ENCODE peak calls at places on chromosome 16, in ten cellular contexts. One of them, this sample, is unnamed.
A peak's percentile ranks its signal among the peaks of the same experiment; 100 is the strongest.

GRCh38 chr16:66741131-66741900 is 10.1 kb downstream of the DYNC1LI2 start:
- DNase-seq in heart right ventricle: peak; percentile 82
- DNase-seq in CD8-positive, alpha-beta T cell: no peak
- DNase-seq in GM23338: no peak
- DNase-seq in esophagus squamous epithelium: no peak
- DNase-seq in pancreas: peak; percentile 97
- DNase-seq in stomach: peak; percentile 91
- DNase-seq in CD4-positive, alpha-beta T cell: no peak
- DNase-seq in tibial nerve: peak; percentile 88
- DNase-seq in SJSA1: peak; percentile 82
- DNase-seq in this sample: peak; percentile 85

GRCh38 chr16:89005201-89006035 is 28.4 kb upstream of the CBFA2T3 start:
- DNase-seq in heart right ventricle: no peak
- DNase-seq in CD8-positive, alpha-beta T cell: no peak
- DNase-seq in GM23338: no peak
- DNase-seq in esophagus squamous epithelium: no peak
- DNase-seq in pancreas: no peak
- DNase-seq in stomach: no peak
- DNase-seq in CD4-positive, alpha-beta T cell: no peak
- DNase-seq in tibial nerve: no peak
- DNase-seq in SJSA1: no peak
- DNase-seq in this sample: no peak

GRCh38 chr16:88651276-88651988 is 579 bp upstream of the CYBA start:
- DNase-seq in heart right ventricle: peak; percentile 54
- DNase-seq in CD8-positive, alpha-beta T cell: peak; percentile 75
- DNase-seq in GM23338: peak; percentile 48
- DNase-seq in esophagus squamous epithelium: peak; percentile 68
- DNase-seq in pancreas: peak; percentile 36
- DNase-seq in stomach: peak; percentile 63
- DNase-seq in CD4-positive, alpha-beta T cell: peak; percentile 70
- DNase-seq in tibial nerve: no peak
- DNase-seq in SJSA1: no peak
- DNase-seq in this sample: no peak

GRCh38 chr16:66416136-66416535 is 11.0 kb upstream of the BEAN1 start:
- DNase-seq in heart right ventricle: no peak
- DNase-seq in CD8-positive, alpha-beta T cell: no peak
- DNase-seq in GM23338: no peak
- DNase-seq in esophagus squamous epithelium: no peak
- DNase-seq in pancreas: no peak
- DNase-seq in stomach: no peak
- DNase-seq in CD4-positive, alpha-beta T cell: no peak
- DNase-seq in tibial nerve: no peak
- DNase-seq in SJSA1: no peak
- DNase-seq in this sample: no peak

GRCh38 chr16:11602321-11602720 is 15.6 kb upstream of the LITAF start:
- DNase-seq in heart right ventricle: no peak
- DNase-seq in CD8-positive, alpha-beta T cell: no peak
- DNase-seq in GM23338: no peak
- DNase-seq in esophagus squamous epithelium: no peak
- DNase-seq in pancreas: no peak
- DNase-seq in stomach: no peak
- DNase-seq in CD4-positive, alpha-beta T cell: no peak
- DNase-seq in tibial nerve: no peak
- DNase-seq in SJSA1: no peak
- DNase-seq in this sample: no peak

GRCh38 chr16:4987580-4988374 is 29.6 kb downstream of the SEC14L5 start:
- DNase-seq in heart right ventricle: no peak
- DNase-seq in CD8-positive, alpha-beta T cell: no peak
- DNase-seq in GM23338: peak; percentile 80
- DNase-seq in esophagus squamous epithelium: no peak
- DNase-seq in pancreas: no peak
- DNase-seq in stomach: no peak
- DNase-seq in CD4-positive, alpha-beta T cell: no peak
- DNase-seq in tibial nerve: no peak
- DNase-seq in SJSA1: no peak
- DNase-seq in this sample: no peak

GRCh38 chr16:71473891-71474290 is 11.8 kb upstream of the ZNF23 start:
- DNase-seq in heart right ventricle: no peak
- DNase-seq in CD8-positive, alpha-beta T cell: no peak
- DNase-seq in GM23338: no peak
- DNase-seq in esophagus squamous epithelium: no peak
- DNase-seq in pancreas: no peak
- DNase-seq in stomach: no peak
- DNase-seq in CD4-positive, alpha-beta T cell: no peak
- DNase-seq in tibial nerve: no peak
- DNase-seq in SJSA1: peak; percentile 46
- DNase-seq in this sample: no peak

GRCh38 chr16:67326472-67327309 is at the start of the genes KCTD19 and LRRC36:
- DNase-seq in heart right ventricle: peak; percentile 65
- DNase-seq in CD8-positive, alpha-beta T cell: peak; percentile 53
- DNase-seq in GM23338: peak; percentile 96
- DNase-seq in esophagus squamous epithelium: no peak
- DNase-seq in pancreas: peak; percentile 72
- DNase-seq in stomach: peak; percentile 78
- DNase-seq in CD4-positive, alpha-beta T cell: peak; percentile 21
- DNase-seq in tibial nerve: no peak
- DNase-seq in SJSA1: no peak
- DNase-seq in this sample: no peak

GRCh38 chr16:88769617-88770458 is 15.2 kb downstream of the PIEZO1 start:
- DNase-seq in heart right ventricle: no peak
- DNase-seq in CD8-positive, alpha-beta T cell: no peak
- DNase-seq in GM23338: peak; percentile 93
- DNase-seq in esophagus squamous epithelium: no peak
- DNase-seq in pancreas: peak; percentile 51
- DNase-seq in stomach: no peak
- DNase-seq in CD4-positive, alpha-beta T cell: no peak
- DNase-seq in tibial nerve: no peak
- DNase-seq in SJSA1: peak; percentile 89
- DNase-seq in this sample: no peak

GRCh38 chr16:82368041-82368440 is 198.0 kb upstream of the MPHOSPH6 start:
- DNase-seq in heart right ventricle: peak; percentile 52
- DNase-seq in CD8-positive, alpha-beta T cell: no peak
- DNase-seq in GM23338: peak; percentile 66
- DNase-seq in esophagus squamous epithelium: no peak
- DNase-seq in pancreas: peak; percentile 27
- DNase-seq in stomach: peak; percentile 66
- DNase-seq in CD4-positive, alpha-beta T cell: no peak
- DNase-seq in tibial nerve: no peak
- DNase-seq in SJSA1: peak; percentile 10
- DNase-seq in this sample: peak; percentile 18

GRCh38 chr16:87240211-87241134 is 76.7 kb downstream of the C16orf95 start:
- DNase-seq in heart right ventricle: no peak
- DNase-seq in CD8-positive, alpha-beta T cell: no peak
- DNase-seq in GM23338: no peak
- DNase-seq in esophagus squamous epithelium: no peak
- DNase-seq in pancreas: no peak
- DNase-seq in stomach: no peak
- DNase-seq in CD4-positive, alpha-beta T cell: no peak
- DNase-seq in tibial nerve: no peak
- DNase-seq in SJSA1: peak; percentile 30
- DNase-seq in this sample: no peak

GRCh38 chr16:53787423-53787822 is 83.5 kb downstream of the FTO start:
- DNase-seq in heart right ventricle: no peak
- DNase-seq in CD8-positive, alpha-beta T cell: no peak
- DNase-seq in GM23338: no peak
- DNase-seq in esophagus squamous epithelium: no peak
- DNase-seq in pancreas: no peak
- DNase-seq in stomach: no peak
- DNase-seq in CD4-positive, alpha-beta T cell: no peak
- DNase-seq in tibial nerve: no peak
- DNase-seq in SJSA1: no peak
- DNase-seq in this sample: no peak

GRCh38 chr16:22621571-22622148 is 111.0 kb downstream of the NPIPB5 start:
- DNase-seq in heart right ventricle: no peak
- DNase-seq in CD8-positive, alpha-beta T cell: no peak
- DNase-seq in GM23338: no peak
- DNase-seq in esophagus squamous epithelium: no peak
- DNase-seq in pancreas: no peak
- DNase-seq in stomach: no peak
- DNase-seq in CD4-positive, alpha-beta T cell: no peak
- DNase-seq in tibial nerve: no peak
- DNase-seq in SJSA1: no peak
- DNase-seq in this sample: no peak

GRCh38 chr16:86874141-86874540 is 295.8 kb downstream of the FOXL1 start:
- DNase-seq in heart right ventricle: no peak
- DNase-seq in CD8-positive, alpha-beta T cell: no peak
- DNase-seq in GM23338: peak; percentile 74
- DNase-seq in esophagus squamous epithelium: no peak
- DNase-seq in pancreas: no peak
- DNase-seq in stomach: no peak
- DNase-seq in CD4-positive, alpha-beta T cell: no peak
- DNase-seq in tibial nerve: no peak
- DNase-seq in SJSA1: no peak
- DNase-seq in this sample: no peak

DNA sequence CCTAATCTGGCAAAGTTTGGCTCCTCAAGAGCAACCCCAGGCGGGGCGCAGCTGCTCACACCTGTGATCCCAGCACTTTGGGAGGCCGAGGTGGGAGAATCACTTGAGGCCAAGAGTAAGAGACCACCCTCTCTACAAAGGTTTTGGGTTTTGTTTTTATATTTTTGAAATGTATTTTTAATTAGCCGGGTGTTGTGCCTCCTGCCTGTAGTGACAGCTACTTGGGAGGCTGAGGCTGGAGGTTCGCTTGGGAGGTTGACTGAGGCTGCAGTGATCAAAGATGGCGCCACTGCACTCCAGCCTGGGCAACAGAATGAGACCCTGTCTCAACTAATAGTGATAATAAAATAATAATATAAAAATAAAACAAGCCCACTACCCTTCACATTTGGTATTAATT is 756 bp upstream of the USP7 start:
- DNase-seq in heart right ventricle: no peak
- DNase-seq in CD8-positive, alpha-beta T cell: no peak
- DNase-seq in GM23338: no peak
- DNase-seq in esophagus squamous epithelium: no peak
- DNase-seq in pancreas: no peak
- DNase-seq in stomach: no peak
- DNase-seq in CD4-positive, alpha-beta T cell: no peak
- DNase-seq in tibial nerve: no peak
- DNase-seq in SJSA1: no peak
- DNase-seq in this sample: no peak
- H3K27ac ChIP-seq in heart right ventricle: peak overlapping the region; percentile 74
- H3K27ac ChIP-seq in CD8-positive, alpha-beta T cell: peak overlapping the region; percentile 41
- H3K27ac ChIP-seq in GM23338: peak overlapping the region; percentile 42
- H3K27ac ChIP-seq in esophagus squamous epithelium: peak overlapping the region; percentile 97
- H3K27ac ChIP-seq in pancreas: peak overlapping the region; percentile 80
- H3K27ac ChIP-seq in stomach: peak overlapping the region; percentile 86
- H3K27ac ChIP-seq in CD4-positive, alpha-beta T cell: peak overlapping the region; percentile 43
- H3K27ac ChIP-seq in tibial nerve: peak overlapping the region; percentile 84
- H3K27ac ChIP-seq in SJSA1: no peak overlapping the region
- H3K27ac ChIP-seq in this sample: no peak overlapping the region

DNA sequence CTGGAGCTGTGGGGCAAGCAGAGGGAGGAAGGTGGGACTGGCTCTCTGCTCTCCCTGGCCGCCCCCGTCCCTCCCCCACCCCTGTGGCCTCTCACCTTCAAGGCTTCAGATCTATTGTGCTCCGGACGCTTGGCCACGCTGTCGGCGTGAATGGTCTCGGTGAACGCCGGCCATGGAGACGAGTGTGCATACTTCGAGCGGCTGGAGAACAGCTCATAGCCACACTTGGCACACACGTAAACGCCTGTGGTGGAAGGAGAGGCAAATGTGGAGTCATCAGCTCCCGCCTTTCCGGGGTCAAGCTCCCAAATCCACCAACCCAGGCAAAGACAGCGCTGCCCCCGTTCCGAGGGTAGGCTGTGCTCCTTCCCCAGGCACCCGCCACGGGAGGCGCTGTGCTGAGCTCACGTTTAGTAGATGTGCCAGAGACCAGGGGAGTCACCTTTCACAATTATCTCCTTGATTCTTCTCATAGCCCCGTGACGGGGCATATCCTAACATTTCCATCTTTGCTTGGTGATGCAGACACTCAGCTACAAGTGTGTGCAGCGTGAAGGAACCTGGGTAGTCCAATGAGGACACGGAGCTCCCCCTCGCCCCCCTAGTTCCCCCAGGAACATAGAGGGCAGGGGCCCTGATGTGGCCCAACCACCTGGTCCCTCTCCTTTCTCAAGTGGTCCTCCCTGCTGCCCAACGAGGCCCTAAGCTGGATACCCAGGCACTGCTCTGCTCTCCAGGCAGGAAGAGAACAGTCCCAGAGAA is 1.7 kb downstream of the MSRB1 start:
- DNase-seq in heart right ventricle: no peak
- DNase-seq in CD8-positive, alpha-beta T cell: no peak
- DNase-seq in GM23338: peak; percentile 78
- DNase-seq in esophagus squamous epithelium: no peak
- DNase-seq in pancreas: peak; percentile 76
- DNase-seq in stomach: no peak
- DNase-seq in CD4-positive, alpha-beta T cell: no peak
- DNase-seq in tibial nerve: no peak
- DNase-seq in SJSA1: no peak
- DNase-seq in this sample: no peak
- H3K27ac ChIP-seq in heart right ventricle: peak overlapping the region; percentile 68
- H3K27ac ChIP-seq in CD8-positive, alpha-beta T cell: no peak overlapping the region
- H3K27ac ChIP-seq in GM23338: no peak overlapping the region
- H3K27ac ChIP-seq in esophagus squamous epithelium: peak overlapping the region; percentile 96
- H3K27ac ChIP-seq in pancreas: peak overlapping the region; percentile 85
- H3K27ac ChIP-seq in stomach: peak overlapping the region; percentile 78
- H3K27ac ChIP-seq in CD4-positive, alpha-beta T cell: no peak overlapping the region
- H3K27ac ChIP-seq in tibial nerve: peak overlapping the region; percentile 91
- H3K27ac ChIP-seq in SJSA1: no peak overlapping the region
- H3K27ac ChIP-seq in this sample: no peak overlapping the region

DNA sequence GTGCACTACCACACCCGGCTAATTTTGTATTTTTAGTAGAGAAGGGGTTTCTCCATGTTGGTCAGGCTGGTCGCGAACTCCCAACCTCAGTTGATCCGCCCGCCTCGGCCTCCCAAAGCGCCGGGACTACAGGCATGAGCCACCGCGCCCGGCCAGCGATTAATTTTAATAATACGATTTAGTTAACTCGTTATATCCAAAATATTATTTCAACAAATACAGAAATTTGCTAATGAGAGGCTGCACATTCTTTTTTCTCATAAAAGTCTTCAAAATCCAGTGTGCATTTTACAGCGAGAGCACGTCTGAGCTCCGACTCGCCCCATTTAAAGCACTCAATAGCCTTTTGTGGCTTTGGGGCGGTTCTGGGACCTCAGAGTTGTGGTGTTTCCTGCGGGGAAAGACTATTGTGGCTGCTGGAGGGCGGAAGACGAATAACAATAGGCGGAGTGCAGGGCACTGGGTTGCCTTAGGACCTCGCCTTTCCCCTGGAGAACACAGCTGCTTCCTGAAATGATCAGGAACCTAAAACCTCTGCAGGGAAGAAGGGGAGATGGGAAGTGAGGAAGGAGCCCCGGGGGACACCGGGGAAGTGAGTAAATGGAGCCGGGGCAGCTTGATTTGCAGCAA is 2.9 kb upstream of the ZSCAN10 start:
- DNase-seq in heart right ventricle: no peak
- DNase-seq in CD8-positive, alpha-beta T cell: peak; percentile 44
- DNase-seq in GM23338: peak; percentile 89
- DNase-seq in esophagus squamous epithelium: no peak
- DNase-seq in pancreas: no peak
- DNase-seq in stomach: no peak
- DNase-seq in CD4-positive, alpha-beta T cell: no peak
- DNase-seq in tibial nerve: no peak
- DNase-seq in SJSA1: no peak
- DNase-seq in this sample: no peak
- H3K27ac ChIP-seq in heart right ventricle: peak overlapping the region; percentile 81
- H3K27ac ChIP-seq in CD8-positive, alpha-beta T cell: no peak overlapping the region
- H3K27ac ChIP-seq in GM23338: peak overlapping the region; percentile 95
- H3K27ac ChIP-seq in esophagus squamous epithelium: peak overlapping the region; percentile 60
- H3K27ac ChIP-seq in pancreas: peak overlapping the region; percentile 46
- H3K27ac ChIP-seq in stomach: peak overlapping the region; percentile 51
- H3K27ac ChIP-seq in CD4-positive, alpha-beta T cell: peak overlapping the region; percentile 13
- H3K27ac ChIP-seq in tibial nerve: no peak overlapping the region
- H3K27ac ChIP-seq in SJSA1: no peak overlapping the region
- H3K27ac ChIP-seq in this sample: no peak overlapping the region

GRCh38 chr16:61195006-61195405 is 841.2 kb downstream of the CDH8 start:
- DNase-seq in heart right ventricle: no peak
- DNase-seq in CD8-positive, alpha-beta T cell: no peak
- DNase-seq in GM23338: no peak
- DNase-seq in esophagus squamous epithelium: no peak
- DNase-seq in pancreas: no peak
- DNase-seq in stomach: no peak
- DNase-seq in CD4-positive, alpha-beta T cell: no peak
- DNase-seq in tibial nerve: no peak
- DNase-seq in SJSA1: no peak
- DNase-seq in this sample: no peak
- H3K27ac ChIP-seq in heart right ventricle: no peak overlapping the region
- H3K27ac ChIP-seq in CD8-positive, alpha-beta T cell: no peak overlapping the region
- H3K27ac ChIP-seq in GM23338: no peak overlapping the region
- H3K27ac ChIP-seq in esophagus squamous epithelium: no peak overlapping the region
- H3K27ac ChIP-seq in pancreas: no peak overlapping the region
- H3K27ac ChIP-seq in stomach: no peak overlapping the region
- H3K27ac ChIP-seq in CD4-positive, alpha-beta T cell: no peak overlapping the region
- H3K27ac ChIP-seq in tibial nerve: no peak overlapping the region
- H3K27ac ChIP-seq in SJSA1: no peak overlapping the region
- H3K27ac ChIP-seq in this sample: no peak overlapping the region

This sample was measured in caudate nucleus.